ENCODE peak calls at places on chromosomes 16 and 17, in four cellular contexts. T is IMR-90, V is K562, J is endothelial cell of umbilical vein. Q is an unnamed sample.

GRCh38 chr17:28488154-28488883 is 14.9 kb downstream of the SLC13A2 start:
- DNase-seq in T (no peak), J (no peak), V (no peak), Q (no peak)

GRCh38 chr16:71610936-71611871 is 14.8 kb upstream of the MARVELD3 start:
- DNase-seq in V (peak), J (peak), T (peak), Q (peak)

GRCh38 chr16:84442416-84443145 is 61.9 kb downstream of the MEAK7 start:
- DNase-seq in V (no peak), J (no peak), T (no peak), Q (no peak)

GRCh38 chr16:1678500-1679098 is 520 bp downstream of the JPT2 start:
- DNase-seq in V (no peak), J (peak), T (peak), Q (no peak)

GRCh38 chr17:76074390-76075363 is at the start of gene GALR2:
- DNase-seq in J (no peak), T (no peak), V (no peak), Q (no peak)

GRCh38 chr17:75910699-75911098 is 6.0 kb upstream of the MRPL38 start:
- DNase-seq in J (no peak), V (no peak), T (no peak), Q (no peak)

GRCh38 chr17:79633937-79634813 is 23.3 kb upstream of the RBFOX3 start:
- DNase-seq in T (no peak), V (no peak), J (no peak), Q (no peak)

GRCh38 chr16:82621796-82622195 is 5.0 kb upstream of the CDH13 start:
- DNase-seq in T (no peak), V (no peak), J (no peak), Q (no peak)

GRCh38 chr16:89210165-89210903 is 7.2 kb upstream of the ZNF778 start:
- DNase-seq in V (no peak), J (no peak), T (no peak), Q (no peak)

GRCh38 chr17:40813804-40814203 is 8.6 kb downstream of the KRT10 start:
- DNase-seq in T (peak), J (peak), V (no peak), Q (no peak)

GRCh38 chr16:84527486-84528269 is 23.2 kb upstream of the MEAK7 start:
- DNase-seq in J (no peak), V (no peak), T (no peak), Q (no peak)

GRCh38 chr16:89314858-89315257 is 97.4 kb downstream of the ZNF778 start:
- DNase-seq in T (no peak), J (no peak), V (no peak), Q (no peak)

GRCh38 chr16:56947604-56947995 is 14.2 kb upstream of the CETP start:
- DNase-seq in V (no peak), J (no peak), T (no peak), Q (no peak)

GRCh38 chr16:56945847-56946527 is 14.0 kb downstream of the HERPUD1 start:
- DNase-seq in J (no peak), T (no peak), V (no peak), Q (no peak)

GRCh38 chr16:56946767-56947603 is 14.8 kb upstream of the CETP start:
- DNase-seq in T (no peak), J (no peak), V (no peak), Q (no peak)

GRCh38 chr16:56943761-56944375 is 11.9 kb downstream of the HERPUD1 start:
- DNase-seq in J (no peak), V (no peak), T (no peak), Q (no peak)

GRCh38 chr16:56944954-56945839 is 13.3 kb downstream of the HERPUD1 start:
- DNase-seq in V (no peak), J (no peak), T (peak), Q (peak)
- TF ChIP-seq FOS in V (no peak), J (no peak), T (no peak), Q (no peak)

GRCh38 chr16:58713742-58714141 is 20.4 kb downstream of the GOT2 start:
- DNase-seq in T (no peak), J (no peak), V (no peak), Q (no peak)

DNA sequence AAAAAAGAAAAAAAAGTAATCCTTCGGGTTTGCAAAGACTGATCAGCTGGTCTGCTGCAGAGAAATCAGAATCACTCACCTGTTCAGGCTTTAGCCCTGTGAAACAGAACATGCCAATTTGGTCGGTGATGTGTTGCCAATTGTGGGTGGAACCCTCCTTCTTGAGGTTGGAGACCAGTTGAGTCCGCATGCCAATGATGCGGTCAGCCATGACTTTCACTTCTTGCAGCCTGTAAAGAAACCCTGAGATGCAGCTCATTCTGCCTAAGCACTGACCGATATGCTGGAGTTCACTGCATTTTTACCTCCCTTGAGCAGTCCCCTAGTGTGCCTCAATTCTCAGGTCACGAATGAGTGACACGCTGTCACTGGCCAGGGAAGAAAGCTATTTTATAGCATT is 24.8 kb upstream of the SLC38A7 start:
- DNase-seq in J (no peak), V (no peak), T (no peak), Q (no peak)
- TF ChIP-seq FOS in J (no peak), V (no peak), T (no peak), Q (no peak)

DNA sequence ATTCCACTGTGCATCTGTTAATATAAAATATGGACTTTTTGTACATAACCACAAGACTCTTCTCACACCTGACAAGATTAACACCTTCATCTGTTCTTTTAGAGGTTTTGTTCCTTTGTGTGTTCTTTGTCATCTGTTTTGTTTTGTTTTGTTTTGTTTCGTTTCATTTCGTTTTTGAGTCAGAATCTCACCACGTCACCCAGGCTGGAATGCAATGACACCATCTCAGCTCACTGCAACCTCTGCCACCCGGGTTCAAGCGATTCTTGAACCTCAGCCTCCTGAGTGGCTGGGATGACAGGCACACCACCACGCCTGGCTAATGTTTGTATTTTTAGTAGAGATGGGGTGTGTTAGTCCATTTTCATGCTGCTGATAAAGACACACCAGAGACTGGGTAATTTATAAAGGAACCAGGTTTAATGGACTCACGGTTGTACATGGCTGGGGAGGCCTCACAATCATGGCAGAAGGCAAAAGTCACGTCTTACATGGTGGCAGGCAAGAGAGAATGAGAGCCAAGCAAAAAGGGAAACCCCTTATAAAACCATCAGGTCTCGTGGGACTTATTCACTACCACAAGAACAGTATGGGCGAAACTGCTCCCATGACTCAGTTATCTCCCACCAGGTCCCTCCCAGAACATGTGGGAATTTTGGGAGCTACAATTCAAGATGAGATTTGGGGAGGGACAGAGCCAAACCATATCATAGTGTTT is 22.3 kb downstream of the C16orf90 start:
- DNase-seq in T (no peak), J (no peak), V (no peak), Q (no peak)
- TF ChIP-seq FOS in T (no peak), J (no peak), V (no peak), Q (no peak)

DNA sequence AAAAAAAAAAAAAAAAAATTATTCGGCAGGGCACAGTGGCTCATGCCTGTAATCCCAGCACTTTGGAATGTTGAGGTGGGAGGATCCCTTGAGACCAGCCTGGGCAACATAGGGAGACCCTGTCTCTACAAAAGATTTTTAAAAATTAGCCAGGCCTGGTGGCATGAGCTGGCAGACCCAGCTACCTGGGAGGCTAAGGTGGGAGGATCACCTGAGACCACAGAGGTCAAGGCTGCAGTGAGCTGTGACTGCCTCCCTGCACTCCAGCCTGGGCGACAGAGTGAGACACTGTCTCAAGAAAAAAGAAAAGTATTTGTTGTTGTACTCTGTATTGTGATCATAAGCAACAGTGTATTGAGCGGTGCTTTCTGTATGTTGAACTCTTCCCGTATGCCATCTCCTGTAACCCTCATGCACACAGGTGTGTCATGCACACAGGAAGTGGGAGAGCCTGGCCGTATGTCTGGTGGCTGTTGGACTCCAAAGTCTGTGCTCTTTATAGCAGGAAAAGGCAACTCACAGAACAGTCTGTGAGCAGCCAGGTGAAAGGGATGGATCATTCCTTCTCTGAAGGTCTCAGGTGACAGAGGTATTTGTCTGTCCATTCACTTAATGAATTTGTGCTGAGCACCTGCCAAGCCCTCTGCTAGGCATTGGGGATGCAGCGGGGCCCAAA is 17.2 kb downstream of the CDH1 start:
- DNase-seq in T (no peak), V (no peak), J (no peak), Q (no peak)
- TF ChIP-seq FOS in T (no peak), V (no peak), J (no peak), Q (no peak)

GRCh38 chr17:44006581-44007345 is 2.3 kb downstream of the NAGS start:
- DNase-seq in J (peak), T (peak), V (peak), Q (peak)

GRCh38 chr17:44005527-44005864 is 1.1 kb downstream of the NAGS start:
- DNase-seq in T (no peak), J (no peak), V (no peak), Q (no peak)

GRCh38 chr17:44005865-44006580 is 1.6 kb downstream of the NAGS start:
- DNase-seq in V (no peak), J (peak), T (no peak), Q (no peak)

GRCh38 chr17:44004077-44004760 is at the start of gene NAGS:
- DNase-seq in J (no peak), T (no peak), V (peak), Q (no peak)

DNA sequence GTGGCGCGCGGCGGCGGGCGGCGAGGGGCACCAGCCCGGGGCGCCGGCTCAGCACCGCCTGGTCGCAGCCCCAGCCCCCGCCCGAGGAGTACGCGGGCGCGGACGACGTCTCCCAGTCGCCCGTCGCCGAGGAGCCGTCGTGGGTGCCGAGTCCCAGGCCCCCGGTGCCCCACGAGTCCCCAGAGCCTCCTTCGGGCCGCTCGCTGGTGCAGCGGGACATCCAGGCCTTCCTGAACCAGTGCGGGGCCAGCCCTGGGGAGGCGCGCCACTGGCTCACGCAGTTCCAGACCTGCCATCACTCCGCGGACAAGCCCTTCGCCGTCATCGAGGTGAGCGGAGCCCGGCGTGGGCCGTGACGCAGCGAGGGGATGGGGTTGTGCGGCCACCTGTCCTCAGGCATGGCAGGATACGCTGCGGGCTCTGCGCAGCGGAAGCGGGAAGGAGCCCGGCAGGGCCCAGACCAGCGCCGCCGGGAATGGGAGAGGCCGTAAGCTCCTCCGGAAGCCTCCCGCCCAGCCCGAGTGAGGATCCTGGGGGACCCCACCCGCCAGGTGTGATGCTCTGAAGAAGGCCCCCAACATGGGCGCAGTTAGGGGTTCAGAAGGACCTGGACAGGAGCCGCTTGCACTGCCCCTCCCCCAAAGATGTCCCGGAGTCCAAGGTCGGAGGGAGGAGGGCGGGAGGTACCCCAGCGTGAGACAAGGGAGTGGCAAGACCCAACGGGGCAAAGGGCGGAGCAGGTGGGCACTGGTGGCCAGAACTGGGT is 522 bp downstream of the NAGS start:
- DNase-seq in V (no peak), T (no peak), J (no peak), Q (no peak)
- TF ChIP-seq FOS in V (no peak), T (no peak), J (no peak), Q (no peak)

GRCh38 chr17:77409282-77410161 is 268.8 kb downstream of the SEC14L1 start:
- DNase-seq in J (no peak), T (peak), V (no peak), Q (no peak)
- TF ChIP-seq FOS in J (no peak), T (no peak), V (no peak), Q (no peak)

GRCh38 chr17:44875761-44876160 is 23.5 kb downstream of the EFTUD2 start:
- DNase-seq in V (no peak), J (no peak), T (no peak), Q (no peak)
- TF ChIP-seq FOS in V (no peak), J (no peak), T (no peak), Q (no peak)

GRCh38 chr17:35844547-35844946 is 24.1 kb downstream of the HEATR9 start:
- DNase-seq in V (no peak), J (no peak), T (no peak), Q (no peak)
- TF ChIP-seq FOS in V (no peak), J (no peak), T (no peak), Q (no peak)

GRCh38 chr16:2852731-2853507 is 5.1 kb downstream of the PRSS22 start:
- DNase-seq in J (no peak), V (peak), T (no peak), Q (no peak)
- TF ChIP-seq FOS in J (no peak), V (no peak), T (no peak), Q (no peak)